ENCODE peak calls at places on chromosomes 4 and X, in six cellular contexts. One of them, this sample, is unnamed.
A peak's percentile ranks its signal among the peaks of the same experiment; 100 is the strongest.

GRCh38 chr4:141635726-141636076 is 682 bp upstream of the IL15 start:
- DNase-seq in iPS-NIHi11: no peak
- DNase-seq in Right ventricle myocardium inferior: no peak
- DNase-seq in amniotic stem cell: no peak
- DNase-seq in HTR-8/SVneo: no peak
- DNase-seq in NCI-H774: no peak
- DNase-seq in this sample: no peak

GRCh38 chrX:23003121-23003520 is 3.4 kb downstream of the DDX53 start:
- DNase-seq in iPS-NIHi11: no peak
- DNase-seq in Right ventricle myocardium inferior: no peak
- DNase-seq in amniotic stem cell: no peak
- DNase-seq in HTR-8/SVneo: peak; percentile 17
- DNase-seq in NCI-H774: no peak
- DNase-seq in this sample: no peak

GRCh38 chr4:136012250-136012649 is 1520.0 kb downstream of the PCDH18 start:
- DNase-seq in iPS-NIHi11: no peak
- DNase-seq in Right ventricle myocardium inferior: no peak
- DNase-seq in amniotic stem cell: no peak
- DNase-seq in HTR-8/SVneo: peak; percentile 34
- DNase-seq in NCI-H774: no peak
- DNase-seq in this sample: no peak

GRCh38 chrX:119790977-119791436 is 423 bp downstream of the RPL39 start:
- DNase-seq in iPS-NIHi11: no peak
- DNase-seq in Right ventricle myocardium inferior: no peak
- DNase-seq in amniotic stem cell: no peak
- DNase-seq in HTR-8/SVneo: no peak
- DNase-seq in NCI-H774: no peak
- DNase-seq in this sample: peak; percentile 29

GRCh38 chr4:3207531-3208037 is 41.4 kb upstream of the MSANTD1 start:
- DNase-seq in iPS-NIHi11: no peak
- DNase-seq in Right ventricle myocardium inferior: no peak
- DNase-seq in amniotic stem cell: no peak
- DNase-seq in HTR-8/SVneo: no peak
- DNase-seq in NCI-H774: no peak
- DNase-seq in this sample: no peak

GRCh38 chr4:109359040-109359646 is 56.7 kb upstream of the COL25A1 start:
- DNase-seq in iPS-NIHi11: no peak
- DNase-seq in Right ventricle myocardium inferior: no peak
- DNase-seq in amniotic stem cell: no peak
- DNase-seq in HTR-8/SVneo: no peak
- DNase-seq in NCI-H774: no peak
- DNase-seq in this sample: no peak

GRCh38 chr4:1069394-1069793 is 44.0 kb downstream of the RNF212 start:
- DNase-seq in iPS-NIHi11: no peak
- DNase-seq in Right ventricle myocardium inferior: no peak
- DNase-seq in amniotic stem cell: no peak
- DNase-seq in HTR-8/SVneo: no peak
- DNase-seq in NCI-H774: no peak
- DNase-seq in this sample: no peak

GRCh38 chr4:147825451-147826287 is 93.8 kb downstream of the ARHGAP10 start:
- DNase-seq in iPS-NIHi11: peak; percentile 25
- DNase-seq in Right ventricle myocardium inferior: no peak
- DNase-seq in amniotic stem cell: no peak
- DNase-seq in HTR-8/SVneo: no peak
- DNase-seq in NCI-H774: no peak
- DNase-seq in this sample: peak; percentile 75

GRCh38 chr4:119118397-119118796 is 17.2 kb upstream of the MYOZ2 start:
- DNase-seq in iPS-NIHi11: no peak
- DNase-seq in Right ventricle myocardium inferior: no peak
- DNase-seq in amniotic stem cell: no peak
- DNase-seq in HTR-8/SVneo: no peak
- DNase-seq in NCI-H774: no peak
- DNase-seq in this sample: no peak

GRCh38 chr4:123587983-123588494 is 191.4 kb downstream of the SPRY1 start:
- DNase-seq in iPS-NIHi11: no peak
- DNase-seq in Right ventricle myocardium inferior: no peak
- DNase-seq in amniotic stem cell: peak; percentile 79
- DNase-seq in HTR-8/SVneo: peak; percentile 70
- DNase-seq in NCI-H774: no peak
- DNase-seq in this sample: peak; percentile 86

This sample was measured in colonic mucosa.